ENCODE peak calls at places on chromosome 18, in six cellular contexts. A is astrocyte of the spinal cord, U is WTC11, N is stomach, W is PC-3, C is A549. S is an unnamed sample.

GRCh38 chr18:42583197-42583776 is 532.2 kb downstream of the RIT2 start:
- DNase-seq in A (no peak), U (no peak), N (no peak), W (no peak), C (no peak), S (no peak)

GRCh38 chr18:60870261-60870966 is 462.8 kb upstream of the CDH20 start:
- DNase-seq in A (no peak), U (no peak), N (no peak), W (no peak), C (no peak), S (no peak)

GRCh38 chr18:38611036-38611964 is 1045.7 kb upstream of the CELF4 start:
- DNase-seq in A (no peak), U (no peak), N (no peak), W (no peak), C (no peak), S (no peak)

GRCh38 chr18:2709316-2709715 is 53.8 kb downstream of the SMCHD1 start:
- DNase-seq in A (no peak), U (no peak), N (no peak), W (no peak), C (no peak), S (no peak)

GRCh38 chr18:907171-907879 is 2.7 kb downstream of the ADCYAP1 start:
- DNase-seq in A (no peak), U (peak; percentile 62), N (no peak), W (peak; percentile 18), C (no peak), S (no peak)

GRCh38 chr18:49565101-49565500 is 3.2 kb downstream of the LIPG start:
- DNase-seq in A (no peak), U (no peak), N (no peak), W (no peak), C (no peak), S (no peak)

GRCh38 chr18:28735731-28736130 is 558.8 kb upstream of the CDH2 start:
- DNase-seq in A (peak; percentile 88), U (no peak), N (no peak), W (peak; percentile 82), C (peak; percentile 53), S (no peak)

GRCh38 chr18:3819933-3820332 is 370.0 kb downstream of the TGIF1 start:
- DNase-seq in A (no peak), U (no peak), N (no peak), W (no peak), C (no peak), S (no peak)

GRCh38 chr18:20971886-20972267 is 139.7 kb downstream of the ROCK1 start:
- DNase-seq in A (peak; percentile 33), U (no peak), N (no peak), W (peak; percentile 59), C (peak; percentile 27), S (no peak)

GRCh38 chr18:51275712-51276473 is 78.4 kb upstream of the MEX3C start:
- DNase-seq in A (peak; percentile 34), U (no peak), N (peak; percentile 29), W (no peak), C (no peak), S (no peak)

GRCh38 chr18:67217551-67218166 is 298.9 kb downstream of the DSEL start:
- DNase-seq in A (peak; percentile 74), U (peak; percentile 40), N (peak; percentile 42), W (peak; percentile 73), C (peak; percentile 44), S (peak; percentile 65)

GRCh38 chr18:50880108-50880465 is 1.2 kb downstream of the ME2 start:
- DNase-seq in A (peak; percentile 3), U (no peak), N (no peak), W (no peak), C (no peak), S (no peak)

GRCh38 chr18:48037481-48038271 is 107.2 kb upstream of the SMAD2 start:
- DNase-seq in A (no peak), U (peak; percentile 58), N (peak; percentile 44), W (no peak), C (peak; percentile 19), S (no peak)
- TF ChIP-seq CTCF in A (peak; percentile 5), U (no peak), N (no peak), W (peak; percentile 38), C (peak; percentile 21), S (peak; percentile 16)

DNA sequence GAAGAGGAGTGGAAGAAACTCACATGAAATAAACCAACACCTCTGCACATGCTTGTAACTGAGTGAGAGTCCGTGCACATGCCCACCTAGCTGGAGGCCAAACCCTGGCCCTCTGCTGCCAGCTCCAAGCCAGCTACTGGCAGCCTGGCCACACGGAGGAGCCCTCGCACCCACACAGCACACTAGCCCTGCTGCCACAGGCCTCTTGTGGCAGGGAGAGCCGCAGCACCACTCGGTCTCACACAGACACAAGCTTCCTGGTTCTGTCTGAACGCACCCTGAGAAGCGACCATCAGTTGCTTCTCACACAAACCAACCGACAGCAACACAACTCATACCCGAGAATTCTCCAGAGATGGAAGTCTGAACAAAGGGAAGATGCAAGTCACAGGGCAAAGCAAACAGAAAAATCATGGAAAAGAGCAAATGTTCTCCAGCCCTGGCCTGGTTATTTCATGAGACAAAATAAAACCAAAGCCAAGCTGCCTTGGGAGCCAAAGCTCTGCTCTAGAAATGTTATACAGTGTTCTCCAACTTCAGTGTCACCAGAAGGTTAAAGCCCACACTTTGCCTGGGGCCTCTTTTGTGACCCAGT is 65.1 kb downstream of the FBXO15 start:
- DNase-seq in A (peak; percentile 57), U (peak; percentile 74), N (peak; percentile 43), W (peak; percentile 55), C (peak; percentile 74), S (peak; percentile 28)
- TF ChIP-seq CTCF in A (peak; percentile 63), U (no peak), N (no peak), W (peak; percentile 65), C (peak; percentile 39), S (peak; percentile 54)

GRCh38 chr18:6624271-6624670 is 105.2 kb upstream of the ARHGAP28 start:
- DNase-seq in A (peak; percentile 70), U (no peak), N (no peak), W (peak; percentile 74), C (no peak), S (no peak)
- TF ChIP-seq CTCF in A (no peak), U (no peak), N (no peak), W (no peak), C (no peak), S (no peak)

GRCh38 chr18:24408496-24408895 is 10.9 kb upstream of the OSBPL1A start:
- DNase-seq in A (no peak), U (no peak), N (no peak), W (no peak), C (no peak), S (no peak)

GRCh38 chr18:24414349-24415003 is 12.0 kb upstream of the IMPACT start:
- DNase-seq in A (no peak), U (no peak), N (no peak), W (no peak), C (no peak), S (no peak)

GRCh38 chr18:24417465-24417864 is 9.0 kb upstream of the IMPACT start:
- DNase-seq in A (no peak), U (no peak), N (no peak), W (no peak), C (no peak), S (no peak)

DNA sequence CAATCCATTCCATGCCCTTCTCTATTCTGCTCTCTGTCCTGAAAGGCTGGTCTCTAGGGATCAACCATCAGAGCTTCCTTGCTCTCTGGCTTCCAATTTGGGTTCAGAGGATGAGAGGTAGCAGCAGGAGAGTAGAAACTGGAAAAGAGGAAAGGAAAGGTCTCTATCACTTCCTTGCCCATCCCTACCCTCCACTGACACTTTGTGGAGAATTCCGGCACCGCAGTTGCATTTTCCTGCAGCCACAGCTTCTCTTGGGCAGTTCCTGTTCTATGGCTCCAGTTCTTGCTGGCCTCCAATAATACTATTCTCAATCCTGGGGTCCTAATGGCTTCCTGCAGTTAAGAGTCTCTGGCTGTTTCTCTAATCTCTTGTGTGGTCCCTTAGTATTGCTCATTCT is 13.3 kb upstream of the IMPACT start:
- DNase-seq in A (no peak), U (peak; percentile 58), N (no peak), W (peak; percentile 25), C (peak; percentile 9), S (no peak)
- TF ChIP-seq CTCF in A (peak; percentile 34), U (no peak), N (no peak), W (peak; percentile 49), C (no peak), S (no peak)

GRCh38 chr18:33404244-33404873 is 36.2 kb downstream of the CCDC178 start:
- DNase-seq in A (no peak), U (no peak), N (no peak), W (no peak), C (no peak), S (no peak)
- TF ChIP-seq CTCF in A (peak; percentile 35), U (peak; percentile 4), N (no peak), W (peak; percentile 44), C (no peak), S (peak; percentile 68)

GRCh38 chr18:12890500-12890899 is 6.5 kb upstream of the PTPN2 start:
- DNase-seq in A (no peak), U (no peak), N (no peak), W (peak; percentile 22), C (peak; percentile 22), S (no peak)
- TF ChIP-seq CTCF in A (peak; percentile 23), U (no peak), N (no peak), W (no peak), C (no peak), S (no peak)

DNA sequence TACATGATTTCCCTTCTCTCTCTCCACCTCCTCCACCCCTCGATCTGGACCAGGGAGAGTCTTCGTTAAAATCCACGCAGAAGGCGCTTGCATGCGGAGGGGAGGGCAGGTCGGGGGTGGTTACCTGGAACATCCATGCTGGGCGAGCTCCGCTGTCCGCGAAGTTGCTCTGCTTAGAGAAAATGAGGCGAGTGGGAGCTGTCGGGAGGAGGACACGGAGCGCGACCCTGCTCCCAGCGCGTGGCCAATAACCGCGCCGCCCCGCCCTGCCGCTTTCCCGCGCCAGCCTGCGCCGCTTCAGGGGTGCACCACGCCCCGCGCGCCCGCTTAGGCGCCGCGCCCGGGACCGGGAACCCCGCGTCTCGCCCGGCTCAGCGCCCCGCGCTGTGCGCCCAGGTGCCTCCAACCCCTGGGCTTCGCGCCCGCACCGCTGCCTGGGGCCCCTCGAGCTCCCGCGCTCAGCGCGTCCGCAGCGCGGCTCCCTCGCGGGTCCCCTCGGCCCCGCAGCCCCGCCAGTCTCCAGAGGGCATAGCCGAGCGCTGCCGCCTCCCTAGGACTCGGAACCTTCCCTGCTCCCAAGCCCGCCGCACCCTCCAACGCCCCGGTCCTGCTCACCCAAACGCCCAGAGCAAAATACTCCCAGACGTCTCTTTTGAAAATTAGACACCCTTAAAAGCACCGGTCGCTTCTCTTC is 633 bp downstream of the CBLN2 start:
- DNase-seq in A (no peak), U (peak; percentile 14), N (no peak), W (no peak), C (no peak), S (no peak)
- TF ChIP-seq CTCF in A (no peak), U (no peak), N (no peak), W (no peak), C (no peak), S (no peak)